ENCODE peak calls at places on chromosomes 5 and 9, in five cellular contexts. S is H9, C is neuronal stem cell, F is mesenchymal stem cell, K is H1. B is an unnamed sample.
A peak's percentile ranks its signal among the peaks of the same experiment; 100 is the strongest.

GRCh38 chr5:142175461-142176142 is 67.0 kb downstream of the NDFIP1 start:
- DNase-seq in S (no peak), F (no peak), K (no peak), C (no peak), B (no peak)

GRCh38 chr9:80881350-80881749 is 808.0 kb downstream of the TLE1 start:
- DNase-seq in C (no peak), K (no peak), S (no peak), F (no peak), B (no peak)

GRCh38 chr9:117375956-117376355 is 38.9 kb downstream of the ASTN2 start:
- DNase-seq in F (no peak), C (no peak), K (no peak), S (no peak), B (no peak)

GRCh38 chr9:79053613-79054012 is 518.2 kb upstream of the TLE4 start:
- DNase-seq in K (no peak), C (no peak), F (peak; percentile 8), S (no peak), B (no peak)

GRCh38 chr5:74977475-74977874 is 74.9 kb downstream of the GCNT4 start:
- DNase-seq in S (no peak), F (no peak), C (no peak), K (no peak), B (no peak)

GRCh38 chr9:127661342-127661741 is 45.4 kb upstream of the CFAP157 start:
- DNase-seq in F (no peak), C (peak; percentile 18), S (no peak), K (no peak), B (no peak)

GRCh38 chr9:124684140-124684539 is 87.0 kb downstream of the NR6A1 start:
- DNase-seq in C (no peak), F (no peak), K (no peak), S (no peak), B (no peak)

GRCh38 chr5:176912115-176912514 is 13.0 kb upstream of the HK3 start:
- DNase-seq in K (no peak), F (peak; percentile 59), S (no peak), C (no peak), B (no peak)

GRCh38 chr5:39543335-39543734 is 118.6 kb upstream of the DAB2 start:
- DNase-seq in K (no peak), C (no peak), F (peak; percentile 12), S (no peak), B (no peak)

GRCh38 chr5:58002318-58002717 is 457.6 kb downstream of the PLK2 start:
- DNase-seq in S (no peak), F (no peak), K (no peak), C (no peak), B (no peak)

GRCh38 chr9:114335745-114336144 is 6.1 kb downstream of the ORM2 start:
- DNase-seq in C (no peak), K (no peak), F (no peak), S (no peak), B (no peak)

GRCh38 chr5:149777382-149777781 is 47.3 kb downstream of the PPARGC1B start:
- DNase-seq in F (peak; percentile 28), K (no peak), S (no peak), C (no peak), B (no peak)

GRCh38 chr9:91395553-91396470 is 27.8 kb downstream of the NFIL3 start:
- DNase-seq in C (no peak), F (peak; percentile 76), S (no peak), K (no peak), B (peak; percentile 92)

GRCh38 chr5:151696470-151697061 is 9.9 kb upstream of the SPARC start:
- DNase-seq in K (peak; percentile 60), F (peak; percentile 99), C (no peak), S (peak; percentile 55), B (no peak)

GRCh38 chr5:173602423-173602822 is 14.0 kb downstream of the BOD1 start:
- DNase-seq in C (no peak), F (peak; percentile 86), K (no peak), S (no peak), B (peak; percentile 92)

GRCh38 chr5:21164425-21164824 is 1176.4 kb upstream of the CDH18 start:
- DNase-seq in C (no peak), K (no peak), S (no peak), F (no peak), B (no peak)

DNA sequence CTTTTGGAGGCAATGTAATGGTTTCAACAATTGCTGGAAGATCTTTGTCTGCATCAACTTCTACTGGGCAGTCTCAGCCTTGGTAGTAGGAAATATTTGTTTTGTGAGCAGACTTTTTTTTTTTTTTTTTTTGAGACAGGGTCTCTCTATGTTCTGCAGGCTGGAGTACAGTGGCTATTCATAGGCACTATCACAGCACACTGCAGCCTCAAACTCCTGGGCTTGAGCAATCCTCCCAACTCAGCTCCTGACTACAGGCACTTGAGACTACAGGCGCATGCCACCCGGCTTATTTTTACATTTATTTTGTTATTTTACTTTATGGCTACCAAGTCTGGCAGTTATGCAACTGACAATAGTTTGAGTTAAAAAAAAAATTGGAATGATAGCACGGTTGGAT is 187.3 kb downstream of the SNX18 start:
- DNase-seq in S (no peak), C (no peak), K (no peak), F (peak; percentile 42), B (no peak)
- H3K18ac ChIP-seq in S (no peak overlapping the region), C (no peak overlapping the region), K (no peak overlapping the region), F (no peak overlapping the region), B (no peak overlapping the region)

GRCh38 chr9:112750767-112751058 is 153 bp downstream of the SNX30 start:
- DNase-seq in S (no peak), K (no peak), F (no peak), C (no peak), B (no peak)

GRCh38 chr9:112744177-112744576 is 6.4 kb upstream of the SNX30 start:
- DNase-seq in F (no peak), K (no peak), S (no peak), C (no peak), B (no peak)

GRCh38 chr9:112748041-112748440 is 2.5 kb upstream of the SNX30 start:
- DNase-seq in F (no peak), K (no peak), C (no peak), S (no peak), B (no peak)

GRCh38 chr9:112750111-112750766 is at the start of gene SNX30:
- DNase-seq in K (peak; percentile 86), F (peak; percentile 89), S (peak; percentile 91), C (peak; percentile 87), B (peak; percentile 92)

GRCh38 chr9:112747094-112747493 is 3.5 kb upstream of the SNX30 start:
- DNase-seq in C (no peak), S (no peak), F (no peak), K (no peak), B (no peak)
- H3K9ac ChIP-seq in C (no peak overlapping the region), S (no peak overlapping the region), F (no peak overlapping the region), K (no peak overlapping the region), B (no peak overlapping the region)

GRCh38 chr5:178774446-178774845 is 44.0 kb upstream of the ZNF354A start:
- DNase-seq in C (no peak), S (no peak), F (no peak), K (no peak), B (no peak)

GRCh38 chr5:178772351-178772750 is 41.9 kb upstream of the ZNF354A start:
- DNase-seq in S (no peak), F (no peak), K (no peak), C (no peak), B (no peak)

GRCh38 chr5:178778919-178779318 is 48.5 kb upstream of the ZNF354A start:
- DNase-seq in K (no peak), C (no peak), S (no peak), F (no peak), B (no peak)

GRCh38 chr5:178777557-178777956 is 47.1 kb upstream of the ZNF354A start:
- DNase-seq in S (no peak), C (no peak), K (no peak), F (no peak), B (peak; percentile 5)

DNA sequence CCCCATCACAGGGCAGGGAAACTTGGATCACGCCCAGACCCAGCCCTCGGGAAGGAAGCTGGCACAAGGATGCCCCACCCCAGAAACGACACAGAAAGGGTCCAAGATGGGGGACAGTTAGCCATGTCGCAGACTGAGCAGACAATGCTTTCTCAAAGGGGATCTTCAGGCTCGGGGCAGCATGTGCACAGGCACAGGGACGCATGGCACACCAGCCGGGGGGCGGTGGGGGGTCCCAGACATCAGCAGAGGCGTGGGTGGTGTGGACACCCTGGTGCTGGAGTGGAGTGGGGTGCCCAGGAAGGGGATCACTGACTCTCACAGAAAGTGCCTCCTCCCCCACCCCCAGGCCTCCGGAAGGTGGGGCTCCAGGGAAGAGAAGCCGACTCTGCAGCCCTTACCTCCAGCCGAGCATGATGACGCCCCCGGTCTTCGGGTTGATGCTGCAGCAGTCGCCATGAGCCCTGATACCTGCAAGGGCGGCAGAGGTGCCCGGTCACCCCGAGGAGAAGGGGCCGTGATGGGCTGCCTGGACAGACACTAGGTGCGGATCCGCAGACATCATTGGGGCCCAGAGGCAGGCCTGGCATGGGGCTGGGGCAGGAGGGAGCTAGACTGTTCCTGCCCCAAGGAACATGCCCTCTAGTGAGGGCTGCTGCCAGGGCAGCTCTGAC is 44.5 kb upstream of the ZNF354A start:
- DNase-seq in K (no peak), C (no peak), F (no peak), S (no peak), B (no peak)
- H2BK12ac ChIP-seq in K (no peak overlapping the region), C (no peak overlapping the region), F (no peak overlapping the region), S (no peak overlapping the region), B (no peak overlapping the region)

GRCh38 chr5:96064905-96065304 is 103.3 kb upstream of the ELL2 start:
- DNase-seq in F (no peak), S (no peak), K (no peak), C (no peak), B (no peak)

GRCh38 chr5:96065577-96066385 is 104.1 kb upstream of the ELL2 start:
- DNase-seq in S (no peak), K (no peak), F (no peak), C (peak; percentile 35), B (no peak)

GRCh38 chr5:96067251-96067650 is 105.6 kb upstream of the ELL2 start:
- DNase-seq in S (no peak), C (no peak), K (no peak), F (no peak), B (no peak)

GRCh38 chr5:96067902-96068614 is 106.4 kb upstream of the ELL2 start:
- DNase-seq in K (no peak), F (peak; percentile 88), S (no peak), C (no peak), B (peak; percentile 94)

DNA sequence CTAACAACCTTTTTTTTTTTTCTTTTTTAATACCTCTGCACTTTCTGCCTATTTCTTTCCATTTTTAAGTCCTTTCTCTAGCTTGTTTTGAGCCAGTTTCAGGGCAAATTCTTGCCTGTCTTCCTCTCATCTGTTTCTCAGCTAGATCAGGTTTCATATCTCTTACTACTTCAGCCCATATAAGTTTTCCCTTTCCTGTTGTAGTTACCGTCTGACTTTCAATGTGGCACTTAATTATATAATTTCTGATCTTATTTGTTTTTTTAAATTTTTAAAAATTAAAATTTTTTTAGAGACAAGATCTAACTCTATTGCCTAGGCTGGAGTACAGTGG is 104.7 kb upstream of the ELL2 start:
- DNase-seq in K (no peak), S (no peak), C (no peak), F (no peak), B (no peak)
- H3K18ac ChIP-seq in K (no peak overlapping the region), S (no peak overlapping the region), C (no peak overlapping the region), F (no peak overlapping the region), B (no peak overlapping the region)

GRCh38 chr5:67301285-67301904 is 104.8 kb upstream of the CD180 start:
- DNase-seq in S (no peak), F (peak; percentile 94), K (no peak), C (no peak), B (peak; percentile 89)
- H3K9ac ChIP-seq in S (no peak overlapping the region), F (peak overlapping the region; percentile 66), K (no peak overlapping the region), C (no peak overlapping the region), B (no peak overlapping the region)

B was measured in trophoblast cell.